ENCODE peak calls at places on chromosomes 11 and 22, in five cellular contexts. Q is left ventricle myocardium inferior, M is tibial artery, U is cardiac muscle cell, S is upper lobe of right lung. X is an unnamed sample.

GRCh38 chr11:2789331-2789730 is 89.5 kb upstream of the KCNQ1OT1 start:
- DNase-seq in Q (peak), M (peak), U (no peak), S (no peak), X (no peak)

GRCh38 chr11:45093761-45094455 is 52.5 kb upstream of the PRDM11 start:
- DNase-seq in Q (no peak), M (no peak), U (no peak), S (no peak), X (no peak)

GRCh38 chr11:113618360-113618759 is 87.7 kb downstream of the TMPRSS5 start:
- DNase-seq in Q (no peak), M (peak), U (peak), S (no peak), X (no peak)

GRCh38 chr11:8025816-8026215 is 38.7 kb downstream of the EIF3F start:
- DNase-seq in Q (no peak), M (no peak), U (peak), S (no peak), X (no peak)

GRCh38 chr22:19679476-19680099 is 34.7 kb upstream of the SEPTIN5 start:
- DNase-seq in Q (peak), M (no peak), U (peak), S (peak), X (no peak)

GRCh38 chr22:42217019-42217751 is 53.3 kb downstream of the TCF20 start:
- DNase-seq in Q (no peak), M (no peak), U (no peak), S (no peak), X (no peak)

GRCh38 chr11:69381681-69382130 is 87.8 kb downstream of the MYEOV start:
- DNase-seq in Q (no peak), M (peak), U (no peak), S (no peak), X (no peak)

GRCh38 chr11:76901144-76901543 is 40.4 kb downstream of the ACER3 start:
- DNase-seq in Q (no peak), M (no peak), U (no peak), S (no peak), X (no peak)

GRCh38 chr11:32396991-32397390 is 38.3 kb downstream of the WT1 start:
- DNase-seq in Q (no peak), M (no peak), U (peak), S (no peak), X (no peak)

GRCh38 chr11:102497061-102497460 is 33.5 kb downstream of the MMP7 start:
- DNase-seq in Q (no peak), M (no peak), U (peak), S (no peak), X (no peak)

GRCh38 chr22:22968366-22968765 is 80.8 kb downstream of the IGLL5 start:
- DNase-seq in Q (no peak), M (no peak), U (no peak), S (no peak), X (no peak)

GRCh38 chr22:28004021-28004420 is 85.0 kb upstream of the PITPNB start:
- DNase-seq in Q (no peak), M (no peak), U (no peak), S (no peak), X (no peak)

GRCh38 chr22:26362471-26362870 is 66.6 kb upstream of the ASPHD2 start:
- DNase-seq in Q (no peak), M (no peak), U (peak), S (no peak), X (no peak)

GRCh38 chr11:31643831-31644230 is 134.3 kb downstream of the ELP4 start:
- DNase-seq in Q (no peak), M (no peak), U (peak), S (no peak), X (no peak)

GRCh38 chr11:1913271-1914060 is 6.0 kb upstream of the TNNT3 start:
- DNase-seq in Q (no peak), M (no peak), U (no peak), S (no peak), X (no peak)

GRCh38 chr11:62461740-62462522 is 43.1 kb downstream of the SCGB1A1 start:
- DNase-seq in Q (no peak), M (no peak), U (peak), S (no peak), X (no peak)

GRCh38 chr11:76408171-76408965 is 27.2 kb downstream of the GVQW3 start:
- DNase-seq in Q (no peak), M (no peak), U (no peak), S (no peak), X (peak)

GRCh38 chr11:72621008-72621610 is 53.1 kb downstream of the PDE2A start:
- DNase-seq in Q (no peak), M (no peak), U (no peak), S (no peak), X (no peak)

GRCh38 chr11:125114518-125114917 is 3.1 kb upstream of the TMEM218 start:
- DNase-seq in Q (no peak), M (no peak), U (no peak), S (no peak), X (no peak)

GRCh38 chr11:61022311-61023085 is 51.0 kb downstream of the CD6 start:
- DNase-seq in Q (no peak), M (no peak), U (no peak), S (no peak), X (no peak)

GRCh38 chr11:99020324-99021225 is at the start of gene CNTN5:
- DNase-seq in Q (peak), M (peak), U (peak), S (peak), X (peak)

GRCh38 chr11:8593935-8594909 is at the start of gene STK33:
- DNase-seq in Q (peak), M (no peak), U (peak), S (peak), X (no peak)

GRCh38 chr11:11010624-11011127 is 152.8 kb upstream of the ZBED5 start:
- DNase-seq in Q (peak), M (peak), U (no peak), S (no peak), X (peak)

GRCh38 chr11:99682646-99683045 is 661.9 kb downstream of the CNTN5 start:
- DNase-seq in Q (no peak), M (no peak), U (no peak), S (no peak), X (no peak)

GRCh38 chr22:38886333-38886732 is 14.3 kb upstream of the CBX6 start:
- DNase-seq in Q (no peak), M (no peak), U (no peak), S (no peak), X (no peak)

GRCh38 chr22:48845356-48845936 is 982.2 kb downstream of the BRD1 start:
- DNase-seq in Q (no peak), M (no peak), U (no peak), S (no peak), X (no peak)

GRCh38 chr22:45638834-45639746 is 32.5 kb upstream of the ATXN10 start:
- DNase-seq in Q (peak), M (no peak), U (peak), S (peak), X (no peak)

GRCh38 chr11:63993100-63993499 is 6.9 kb downstream of the OTUB1 start:
- DNase-seq in Q (no peak), M (no peak), U (no peak), S (no peak), X (no peak)

GRCh38 chr11:2737876-2738275 is 38.1 kb upstream of the KCNQ1OT1 start:
- DNase-seq in Q (peak), M (no peak), U (peak), S (no peak), X (no peak)

GRCh38 chr11:86509579-86509978 is 134.9 kb downstream of the CCDC81 start:
- DNase-seq in Q (no peak), M (no peak), U (peak), S (no peak), X (no peak)

GRCh38 chr11:118887219-118887618 is 3.5 kb downstream of the CXCR5 start:
- DNase-seq in Q (no peak), M (no peak), U (no peak), S (no peak), X (no peak)
- H3K4me3 ChIP-seq in Q (no peak), M (peak), U (no peak), S (no peak), X (no peak)

GRCh38 chr11:108705061-108705460 is 40.2 kb downstream of the DDX10 start:
- DNase-seq in Q (no peak), M (no peak), U (no peak), S (no peak), X (no peak)
- TF ChIP-seq CTCF in Q (no peak), M (no peak), U (no peak), S (no peak), X (no peak)

GRCh38 chr22:30398685-30399680 is 2.2 kb downstream of the SEC14L2 start:
- DNase-seq in Q (no peak), M (no peak), U (no peak), S (no peak), X (no peak)
- H3K4me3 ChIP-seq in Q (no peak), M (peak), U (no peak), S (no peak), X (peak)

GRCh38 chr11:111986589-111986988 is 38.6 kb upstream of the DLAT start:
- DNase-seq in Q (no peak), M (no peak), U (no peak), S (no peak), X (no peak)

GRCh38 chr11:111982532-111983186 is 42.5 kb upstream of the DLAT start:
- DNase-seq in Q (no peak), M (no peak), U (no peak), S (no peak), X (no peak)

GRCh38 chr11:111981270-111981669 is 43.9 kb upstream of the DLAT start:
- DNase-seq in Q (no peak), M (no peak), U (no peak), S (no peak), X (no peak)

GRCh38 chr11:111982019-111982464 is 43.2 kb upstream of the DLAT start:
- DNase-seq in Q (no peak), M (no peak), U (peak), S (peak), X (peak)

GRCh38 chr11:111983187-111983986 is 41.8 kb upstream of the DLAT start:
- DNase-seq in Q (no peak), M (no peak), U (peak), S (peak), X (no peak)
- TF ChIP-seq CTCF in Q (no peak), M (no peak), U (no peak), S (peak), X (peak)

GRCh38 chr11:65330544-65330943 is 3.1 kb upstream of the DPF2 start:
- DNase-seq in Q (no peak), M (no peak), U (no peak), S (no peak), X (no peak)
- H3K4me3 ChIP-seq in Q (no peak), M (no peak), U (no peak), S (no peak), X (no peak)

DNA sequence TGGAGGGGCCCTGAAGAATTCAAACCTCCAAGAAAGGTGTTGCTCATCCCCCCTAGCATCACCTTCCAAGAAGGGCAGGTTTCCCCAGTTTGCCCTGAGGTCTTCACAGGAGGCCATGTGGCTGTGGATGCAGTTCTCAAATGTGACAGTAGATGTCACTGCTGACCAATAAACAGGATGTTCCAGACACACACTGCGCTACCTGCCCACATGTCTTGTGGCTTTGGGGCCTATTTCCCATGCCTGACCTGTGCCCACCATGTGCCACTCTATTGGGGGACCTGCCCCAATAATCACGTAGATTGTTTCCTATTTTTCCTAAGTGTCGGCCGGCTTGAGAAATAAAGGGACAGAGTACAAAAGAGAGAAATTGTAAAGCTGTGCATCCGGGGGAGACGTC is 4.5 kb downstream of the GSTT2 start:
- DNase-seq in Q (no peak), M (no peak), U (peak), S (peak), X (no peak)
- TF ChIP-seq CTCF in Q (peak), M (peak), U (peak), S (peak), X (peak)

X was measured in epithelial cell of proximal tubule.